ENCODE peak calls at places on chromosomes 6 and 20, in six cellular contexts. S, B, Q, Z, L and Y are unnamed samples.

GRCh38 chr20:10929023-10929422 is 255.2 kb upstream of the JAG1 start:
- DNase-seq in B (no peak), Z (no peak), L (no peak), Q (peak; percentile 34), S (peak; percentile 13), Y (no peak)

GRCh38 chr20:39190666-39191570 is 228.8 kb downstream of the DHX35 start:
- DNase-seq in Q (peak; percentile 44), L (peak; percentile 38), S (no peak), Z (no peak), B (no peak), Y (no peak)

GRCh38 chr20:48725589-48725991 is 102.2 kb downstream of the PREX1 start:
- DNase-seq in L (no peak), B (no peak), Q (peak; percentile 7), Z (no peak), S (peak; percentile 21), Y (no peak)

GRCh38 chr6:112881828-112882227 is 534.7 kb downstream of the RFPL4B start:
- DNase-seq in S (no peak), Q (peak; percentile 13), B (no peak), L (no peak), Z (no peak), Y (no peak)

GRCh38 chr6:146027586-146028249 is 1.1 kb upstream of the GRM1 start:
- DNase-seq in Z (no peak), S (no peak), B (peak; percentile 36), L (no peak), Q (no peak), Y (peak; percentile 36)

GRCh38 chr6:157143171-157143884 is 180.0 kb downstream of the TMEM242 start:
- DNase-seq in B (no peak), Z (no peak), L (no peak), Q (peak; percentile 98), S (peak; percentile 55), Y (no peak)

GRCh38 chr6:53984163-53984562 is 127.1 kb upstream of the MLIP start:
- DNase-seq in S (peak; percentile 88), Z (peak; percentile 28), B (no peak), L (no peak), Q (peak; percentile 94), Y (no peak)

GRCh38 chr6:110528051-110528929 is 51.9 kb upstream of the SLC22A16 start:
- DNase-seq in B (peak; percentile 45), S (peak; percentile 88), Q (peak; percentile 88), Z (peak; percentile 52), L (no peak), Y (no peak)

GRCh38 chr6:13554929-13555333 is 19.5 kb upstream of the SIRT5 start:
- DNase-seq in Z (no peak), Q (peak; percentile 13), L (no peak), S (peak; percentile 12), B (no peak), Y (peak; percentile 80)

GRCh38 chr6:94372229-94372628 is 952.9 kb upstream of the EPHA7 start:
- DNase-seq in B (no peak), L (no peak), Z (no peak), S (no peak), Q (no peak), Y (no peak)

GRCh38 chr6:36594816-36595167 is 630 bp downstream of the SRSF3 start:
- DNase-seq in Z (no peak), S (no peak), L (no peak), Q (no peak), B (no peak), Y (no peak)

GRCh38 chr6:155543141-155543870 is 87.7 kb upstream of the NOX3 start:
- DNase-seq in Q (no peak), Z (no peak), B (no peak), S (no peak), L (no peak), Y (no peak)

GRCh38 chr6:75849329-75850025 is 100.4 kb downstream of the MYO6 start:
- DNase-seq in L (no peak), Q (peak; percentile 19), Z (no peak), B (no peak), S (peak; percentile 33), Y (no peak)

GRCh38 chr6:117907600-117908245 is 659 bp downstream of the SLC35F1 start:
- DNase-seq in B (peak; percentile 48), Q (no peak), S (peak; percentile 0), L (no peak), Z (no peak), Y (peak; percentile 70)

GRCh38 chr20:51042064-51042463 is 19.2 kb upstream of the KCNG1 start:
- DNase-seq in L (no peak), Z (peak; percentile 73), Q (peak; percentile 47), S (no peak), B (no peak), Y (peak; percentile 50)

GRCh38 chr20:21396045-21396893 is 1.1 kb downstream of the NKX2-4 start:
- DNase-seq in B (no peak), Z (no peak), S (no peak), L (no peak), Q (no peak), Y (no peak)

GRCh38 chr6:38021029-38021428 is 201.5 kb downstream of the ZFAND3 start:
- DNase-seq in Z (no peak), Q (no peak), B (no peak), S (no peak), L (no peak), Y (no peak)

GRCh38 chr20:37839432-37839827 is 63.5 kb upstream of the VSTM2L start:
- DNase-seq in L (no peak), Z (no peak), S (no peak), Q (no peak), B (no peak), Y (no peak)

GRCh38 chr20:41133709-41134361 is 3.5 kb upstream of the PLCG1 start:
- DNase-seq in L (no peak), Z (no peak), S (no peak), B (no peak), Q (peak; percentile 18), Y (no peak)

GRCh38 chr6:75205776-75206334 is at the start of gene COL12A1:
- DNase-seq in B (peak; percentile 70), L (no peak), Z (peak; percentile 93), Q (peak; percentile 100), S (peak; percentile 98), Y (peak; percentile 78)

GRCh38 chr6:52994031-52994788 is 874 bp downstream of the GSTA4 start:
- DNase-seq in Q (peak; percentile 51), Z (no peak), S (peak; percentile 57), L (no peak), B (peak; percentile 24), Y (no peak)

GRCh38 chr6:78808933-78809332 is 58.4 kb upstream of the IRAK1BP1 start:
- DNase-seq in S (no peak), L (no peak), Q (no peak), B (no peak), Z (no peak), Y (no peak)

GRCh38 chr20:63558804-63559484 is 5.0 kb downstream of the FNDC11 start:
- DNase-seq in Q (no peak), Z (no peak), S (no peak), L (no peak), B (no peak), Y (no peak)

GRCh38 chr6:73180718-73181619 is 44.3 kb downstream of the KHDC1L start:
- DNase-seq in Q (peak; percentile 84), L (no peak), S (peak; percentile 75), B (peak; percentile 24), Z (peak; percentile 2), Y (no peak)

GRCh38 chr6:124854338-124854922 is 107.8 kb upstream of the RNF217 start:
- DNase-seq in L (no peak), S (no peak), Q (no peak), B (no peak), Z (no peak), Y (no peak)

GRCh38 chr6:100100776-100101175 is 106.8 kb upstream of the MCHR2 start:
- DNase-seq in Q (no peak), L (no peak), B (no peak), S (no peak), Z (no peak), Y (no peak)

GRCh38 chr6:126050795-126051194 is 64.5 kb downstream of the TRMT11 start:
- DNase-seq in B (no peak), L (no peak), S (no peak), Z (peak; percentile 33), Q (no peak), Y (no peak)

GRCh38 chr6:144259988-144260387 is 25.1 kb upstream of the UTRN start:
- DNase-seq in L (no peak), S (peak; percentile 3), Q (no peak), B (no peak), Z (no peak), Y (no peak)

GRCh38 chr6:13081189-13081563 is 247.2 kb downstream of the TBC1D7 start:
- DNase-seq in L (no peak), S (no peak), B (no peak), Z (no peak), Q (no peak), Y (no peak)

GRCh38 chr6:13407709-13408695 is 79.4 kb downstream of the GFOD1 start:
- DNase-seq in B (no peak), Q (peak; percentile 87), L (no peak), Z (no peak), S (peak; percentile 79), Y (no peak)

GRCh38 chr20:52105573-52106422 is 85.8 kb downstream of the ZFP64 start:
- DNase-seq in Z (no peak), Q (peak; percentile 23), L (peak; percentile 87), B (peak; percentile 54), S (peak; percentile 38), Y (peak; percentile 98)
- H4K91ac ChIP-seq in Z (no peak overlapping the region), Q (no peak overlapping the region), L (peak overlapping the region; percentile 52), B (no peak overlapping the region), S (no peak overlapping the region), Y (no peak overlapping the region)

DNA sequence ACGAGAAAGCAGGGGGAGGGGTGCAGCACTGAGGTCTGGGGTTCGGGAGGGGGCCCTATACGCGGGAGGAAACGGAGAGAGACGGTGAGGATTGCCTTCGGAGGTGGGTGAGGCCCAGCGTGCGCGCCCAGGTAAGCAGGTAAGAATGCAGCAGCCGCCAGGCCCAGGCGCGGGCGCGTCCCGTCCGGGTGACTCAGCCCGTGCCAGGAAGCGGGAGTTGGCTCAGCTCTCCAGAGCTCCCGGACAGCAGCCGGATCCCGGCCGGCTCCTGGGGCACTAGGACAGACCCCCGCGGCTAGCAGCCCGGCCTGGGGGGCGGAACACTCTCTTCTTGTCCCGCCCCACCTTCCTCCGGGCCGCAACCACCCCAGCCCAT is 1.5 kb upstream of the MDFI start:
- DNase-seq in S (peak; percentile 51), Z (peak; percentile 93), L (peak; percentile 50), Q (no peak), B (no peak), Y (peak; percentile 80)
- H2BK120ac ChIP-seq in S (peak overlapping the region; percentile 94), Z (peak overlapping the region; percentile 97), L (no peak overlapping the region), Q (no peak overlapping the region), B (no peak overlapping the region), Y (no peak overlapping the region)

DNA sequence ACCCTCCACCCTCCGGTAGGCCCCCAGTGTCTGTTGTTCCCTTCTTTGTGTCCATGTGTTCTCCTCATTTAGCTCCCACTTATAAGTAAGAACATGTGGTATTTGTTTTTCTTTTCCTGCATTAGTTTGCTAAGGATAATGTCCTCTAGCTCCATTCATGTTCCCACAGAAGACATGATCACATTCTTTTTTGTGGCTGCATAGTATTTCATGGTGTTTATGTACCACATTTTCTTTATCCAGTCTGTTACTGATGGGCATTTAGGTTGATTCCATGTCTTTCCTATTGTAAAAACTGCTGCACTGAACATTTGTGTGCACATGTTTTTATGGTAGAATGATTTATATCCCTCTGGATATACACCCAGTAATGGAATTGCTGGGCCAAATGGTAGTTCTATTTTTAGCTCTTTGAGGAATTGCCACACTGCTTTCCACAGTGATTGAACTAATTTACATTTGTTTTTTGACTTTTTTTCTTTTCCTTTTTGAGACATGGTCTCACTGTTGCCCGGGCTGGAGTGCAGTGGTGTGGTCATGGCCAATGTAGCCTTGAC is 4.5 kb downstream of the KPNA5 start:
- DNase-seq in B (no peak), L (no peak), S (peak; percentile 16), Z (no peak), Q (no peak), Y (no peak)
- H4K91ac ChIP-seq in B (no peak overlapping the region), L (no peak overlapping the region), S (no peak overlapping the region), Z (no peak overlapping the region), Q (no peak overlapping the region), Y (no peak overlapping the region)

GRCh38 chr6:29236634-29237033 is 64.9 kb upstream of the OR14J1 start:
- DNase-seq in L (no peak), Q (no peak), Z (no peak), S (no peak), B (no peak), Y (no peak)
- H2BK120ac ChIP-seq in L (no peak overlapping the region), Q (no peak overlapping the region), Z (no peak overlapping the region), S (no peak overlapping the region), B (no peak overlapping the region), Y (no peak overlapping the region)